ENCODE peak calls at places on chromosomes 11 and 22, in six cellular contexts. One of them, this sample, is unnamed.
A peak's percentile ranks its signal among the peaks of the same experiment; 100 is the strongest.

GRCh38 chr11:1622076-1622475 is at the start of gene KRTAP5-4:
- DNase-seq in activated CD8-positive, alpha-beta memory T cell treated with anti-CD3 and anti-CD28 coated beads, Interleukin-2, amount 10 ng/mL, durations not matched to agents 7 days and 5 days: no peak
- DNase-seq in GM04504: no peak
- DNase-seq in HFF-Myc: no peak
- DNase-seq in ACHN: no peak
- DNase-seq in adipocyte: no peak
- DNase-seq in this sample: no peak

GRCh38 chr11:8786933-8787332 is 104.3 kb downstream of the RPL27A start:
- DNase-seq in adipocyte: peak; percentile 68
- DNase-seq in HFF-Myc: no peak
- DNase-seq in GM04504: no peak
- DNase-seq in ACHN: no peak
- DNase-seq in activated CD8-positive, alpha-beta memory T cell treated with anti-CD3 and anti-CD28 coated beads, Interleukin-2, amount 10 ng/mL, durations not matched to agents 7 days and 5 days: no peak
- DNase-seq in this sample: peak; percentile 35

GRCh38 chr22:41596776-41597634 is 7.4 kb upstream of the PMM1 start:
- DNase-seq in activated CD8-positive, alpha-beta memory T cell treated with anti-CD3 and anti-CD28 coated beads, Interleukin-2, amount 10 ng/mL, durations not matched to agents 7 days and 5 days: peak; percentile 51
- DNase-seq in ACHN: peak; percentile 59
- DNase-seq in HFF-Myc: no peak
- DNase-seq in adipocyte: peak; percentile 76
- DNase-seq in GM04504: no peak
- DNase-seq in this sample: peak; percentile 50

GRCh38 chr11:35036642-35037041 is 102.3 kb upstream of the CD44 start:
- DNase-seq in adipocyte: no peak
- DNase-seq in HFF-Myc: no peak
- DNase-seq in GM04504: no peak
- DNase-seq in activated CD8-positive, alpha-beta memory T cell treated with anti-CD3 and anti-CD28 coated beads, Interleukin-2, amount 10 ng/mL, durations not matched to agents 7 days and 5 days: no peak
- DNase-seq in ACHN: no peak
- DNase-seq in this sample: no peak

GRCh38 chr11:102457865-102458264 is 5.3 kb upstream of the TMEM123 start:
- DNase-seq in HFF-Myc: no peak
- DNase-seq in GM04504: no peak
- DNase-seq in ACHN: no peak
- DNase-seq in activated CD8-positive, alpha-beta memory T cell treated with anti-CD3 and anti-CD28 coated beads, Interleukin-2, amount 10 ng/mL, durations not matched to agents 7 days and 5 days: no peak
- DNase-seq in adipocyte: no peak
- DNase-seq in this sample: no peak

GRCh38 chr11:614583-615452 is 932 bp downstream of the IRF7 start:
- DNase-seq in adipocyte: no peak
- DNase-seq in GM04504: no peak
- DNase-seq in HFF-Myc: no peak
- DNase-seq in ACHN: no peak
- DNase-seq in activated CD8-positive, alpha-beta memory T cell treated with anti-CD3 and anti-CD28 coated beads, Interleukin-2, amount 10 ng/mL, durations not matched to agents 7 days and 5 days: peak; percentile 63
- DNase-seq in this sample: no peak

GRCh38 chr11:120977470-120977869 is 46.4 kb upstream of the TBCEL start:
- DNase-seq in HFF-Myc: no peak
- DNase-seq in ACHN: no peak
- DNase-seq in activated CD8-positive, alpha-beta memory T cell treated with anti-CD3 and anti-CD28 coated beads, Interleukin-2, amount 10 ng/mL, durations not matched to agents 7 days and 5 days: no peak
- DNase-seq in adipocyte: no peak
- DNase-seq in GM04504: no peak
- DNase-seq in this sample: no peak

GRCh38 chr11:131099013-131099412 is 182.7 kb upstream of the SNX19 start:
- DNase-seq in GM04504: no peak
- DNase-seq in activated CD8-positive, alpha-beta memory T cell treated with anti-CD3 and anti-CD28 coated beads, Interleukin-2, amount 10 ng/mL, durations not matched to agents 7 days and 5 days: no peak
- DNase-seq in ACHN: no peak
- DNase-seq in adipocyte: peak; percentile 34
- DNase-seq in HFF-Myc: no peak
- DNase-seq in this sample: peak; percentile 6

GRCh38 chr11:16924826-16925494 is 89.3 kb downstream of the PLEKHA7 start:
- DNase-seq in GM04504: peak; percentile 6
- DNase-seq in ACHN: peak; percentile 47
- DNase-seq in activated CD8-positive, alpha-beta memory T cell treated with anti-CD3 and anti-CD28 coated beads, Interleukin-2, amount 10 ng/mL, durations not matched to agents 7 days and 5 days: no peak
- DNase-seq in adipocyte: peak; percentile 61
- DNase-seq in HFF-Myc: no peak
- DNase-seq in this sample: peak; percentile 23

GRCh38 chr11:124674571-124674970 is 867 bp downstream of the SPA17 start:
- DNase-seq in activated CD8-positive, alpha-beta memory T cell treated with anti-CD3 and anti-CD28 coated beads, Interleukin-2, amount 10 ng/mL, durations not matched to agents 7 days and 5 days: no peak
- DNase-seq in ACHN: no peak
- DNase-seq in GM04504: no peak
- DNase-seq in adipocyte: no peak
- DNase-seq in HFF-Myc: no peak
- DNase-seq in this sample: no peak

GRCh38 chr11:15127341-15127740 is 12.6 kb downstream of the INSC start:
- DNase-seq in HFF-Myc: no peak
- DNase-seq in activated CD8-positive, alpha-beta memory T cell treated with anti-CD3 and anti-CD28 coated beads, Interleukin-2, amount 10 ng/mL, durations not matched to agents 7 days and 5 days: no peak
- DNase-seq in adipocyte: peak; percentile 32
- DNase-seq in ACHN: peak; percentile 25
- DNase-seq in GM04504: no peak
- DNase-seq in this sample: peak; percentile 79

GRCh38 chr11:94925422-94926270 is 47.7 kb downstream of the CWC15 start:
- DNase-seq in adipocyte: no peak
- DNase-seq in GM04504: no peak
- DNase-seq in activated CD8-positive, alpha-beta memory T cell treated with anti-CD3 and anti-CD28 coated beads, Interleukin-2, amount 10 ng/mL, durations not matched to agents 7 days and 5 days: no peak
- DNase-seq in ACHN: no peak
- DNase-seq in HFF-Myc: no peak
- DNase-seq in this sample: no peak

GRCh38 chr11:126162286-126163030 is 49.0 kb downstream of the RPUSD4 start:
- DNase-seq in adipocyte: no peak
- DNase-seq in activated CD8-positive, alpha-beta memory T cell treated with anti-CD3 and anti-CD28 coated beads, Interleukin-2, amount 10 ng/mL, durations not matched to agents 7 days and 5 days: no peak
- DNase-seq in ACHN: no peak
- DNase-seq in HFF-Myc: no peak
- DNase-seq in GM04504: no peak
- DNase-seq in this sample: no peak

GRCh38 chr22:31829505-31829904 is 75.7 kb downstream of the DEPDC5 start:
- DNase-seq in HFF-Myc: peak; percentile 85
- DNase-seq in adipocyte: peak; percentile 71
- DNase-seq in activated CD8-positive, alpha-beta memory T cell treated with anti-CD3 and anti-CD28 coated beads, Interleukin-2, amount 10 ng/mL, durations not matched to agents 7 days and 5 days: peak; percentile 72
- DNase-seq in ACHN: peak; percentile 89
- DNase-seq in GM04504: peak; percentile 90
- DNase-seq in this sample: peak; percentile 60

GRCh38 chr22:20031732-20032406 is 11.0 kb downstream of the TANGO2 start:
- DNase-seq in adipocyte: no peak
- DNase-seq in ACHN: no peak
- DNase-seq in GM04504: no peak
- DNase-seq in activated CD8-positive, alpha-beta memory T cell treated with anti-CD3 and anti-CD28 coated beads, Interleukin-2, amount 10 ng/mL, durations not matched to agents 7 days and 5 days: peak; percentile 78
- DNase-seq in HFF-Myc: no peak
- DNase-seq in this sample: no peak

GRCh38 chr11:33893711-33894401 is 2.0 kb upstream of the LMO2 start:
- DNase-seq in GM04504: no peak
- DNase-seq in adipocyte: no peak
- DNase-seq in activated CD8-positive, alpha-beta memory T cell treated with anti-CD3 and anti-CD28 coated beads, Interleukin-2, amount 10 ng/mL, durations not matched to agents 7 days and 5 days: peak; percentile 75
- DNase-seq in HFF-Myc: no peak
- DNase-seq in ACHN: no peak
- DNase-seq in this sample: no peak

GRCh38 chr11:67369801-67370284 is 3.6 kb downstream of the CLCF1 start:
- DNase-seq in adipocyte: peak; percentile 57
- DNase-seq in HFF-Myc: no peak
- DNase-seq in activated CD8-positive, alpha-beta memory T cell treated with anti-CD3 and anti-CD28 coated beads, Interleukin-2, amount 10 ng/mL, durations not matched to agents 7 days and 5 days: no peak
- DNase-seq in GM04504: no peak
- DNase-seq in ACHN: no peak
- DNase-seq in this sample: no peak

GRCh38 chr11:109424893-109425292 is 2.9 kb downstream of the C11orf87 start:
- DNase-seq in activated CD8-positive, alpha-beta memory T cell treated with anti-CD3 and anti-CD28 coated beads, Interleukin-2, amount 10 ng/mL, durations not matched to agents 7 days and 5 days: no peak
- DNase-seq in adipocyte: no peak
- DNase-seq in HFF-Myc: no peak
- DNase-seq in ACHN: peak; percentile 7
- DNase-seq in GM04504: no peak
- DNase-seq in this sample: no peak

GRCh38 chr11:64923944-64924909 is at the start of gene PPP2R5B:
- DNase-seq in adipocyte: peak; percentile 96
- DNase-seq in GM04504: peak; percentile 82
- DNase-seq in ACHN: peak; percentile 89
- DNase-seq in activated CD8-positive, alpha-beta memory T cell treated with anti-CD3 and anti-CD28 coated beads, Interleukin-2, amount 10 ng/mL, durations not matched to agents 7 days and 5 days: peak; percentile 94
- DNase-seq in HFF-Myc: peak; percentile 87
- DNase-seq in this sample: peak; percentile 93

GRCh38 chr11:87284306-87284705 is 246.6 kb downstream of the TMEM135 start:
- DNase-seq in GM04504: no peak
- DNase-seq in ACHN: no peak
- DNase-seq in adipocyte: peak; percentile 63
- DNase-seq in activated CD8-positive, alpha-beta memory T cell treated with anti-CD3 and anti-CD28 coated beads, Interleukin-2, amount 10 ng/mL, durations not matched to agents 7 days and 5 days: no peak
- DNase-seq in HFF-Myc: no peak
- DNase-seq in this sample: peak; percentile 73

GRCh38 chr11:20097319-20098221 is 62.7 kb downstream of the DBX1 start:
- DNase-seq in ACHN: no peak
- DNase-seq in GM04504: peak; percentile 93
- DNase-seq in activated CD8-positive, alpha-beta memory T cell treated with anti-CD3 and anti-CD28 coated beads, Interleukin-2, amount 10 ng/mL, durations not matched to agents 7 days and 5 days: no peak
- DNase-seq in HFF-Myc: peak; percentile 59
- DNase-seq in adipocyte: peak; percentile 85
- DNase-seq in this sample: peak; percentile 91

GRCh38 chr11:15911377-15912044 is 444.8 kb downstream of the SOX6 start:
- DNase-seq in HFF-Myc: no peak
- DNase-seq in ACHN: no peak
- DNase-seq in activated CD8-positive, alpha-beta memory T cell treated with anti-CD3 and anti-CD28 coated beads, Interleukin-2, amount 10 ng/mL, durations not matched to agents 7 days and 5 days: no peak
- DNase-seq in GM04504: no peak
- DNase-seq in adipocyte: peak; percentile 77
- DNase-seq in this sample: no peak

GRCh38 chr11:11237433-11237832 is 115.6 kb downstream of the CSNK2A3 start:
- DNase-seq in HFF-Myc: no peak
- DNase-seq in GM04504: no peak
- DNase-seq in adipocyte: no peak
- DNase-seq in ACHN: no peak
- DNase-seq in activated CD8-positive, alpha-beta memory T cell treated with anti-CD3 and anti-CD28 coated beads, Interleukin-2, amount 10 ng/mL, durations not matched to agents 7 days and 5 days: no peak
- DNase-seq in this sample: no peak